ENCODE peak calls at places on chromosome 5, in ten cellular contexts. Q, I, X, M, A, P, U, F, E and V are unnamed samples.

GRCh38 chr5:92969781-92970237 is 611.2 kb downstream of the NR2F1-AS1 start:
- DNase-seq in Q (no peak), I (no peak), X (no peak), M (no peak), A (no peak), P (peak; percentile 33), U (peak; percentile 84), F (no peak), E (no peak), V (no peak)

GRCh38 chr5:175214152-175214551 is 229.8 kb downstream of the DRD1 start:
- DNase-seq in Q (no peak), I (no peak), X (peak; percentile 86), M (no peak), A (peak; percentile 32), P (no peak), U (no peak), F (peak; percentile 74), E (no peak), V (peak; percentile 89)

GRCh38 chr5:107792940-107793339 is 122.2 kb upstream of the EFNA5 start:
- DNase-seq in Q (no peak), I (no peak), X (no peak), M (no peak), A (no peak), P (no peak), U (no peak), F (no peak), E (no peak), V (no peak)

GRCh38 chr5:66171349-66172344 is 27.5 kb downstream of the SREK1 start:
- DNase-seq in Q (peak; percentile 54), I (peak; percentile 60), X (no peak), M (peak; percentile 74), A (peak; percentile 37), P (no peak), U (peak; percentile 49), F (peak; percentile 46), E (peak; percentile 12), V (peak; percentile 51)

GRCh38 chr5:149387982-149388381 is 8.9 kb upstream of the IL17B start:
- DNase-seq in Q (no peak), I (no peak), X (peak; percentile 29), M (no peak), A (no peak), P (no peak), U (no peak), F (no peak), E (no peak), V (no peak)

GRCh38 chr5:170761048-170761707 is 22.3 kb upstream of the GABRP start:
- DNase-seq in Q (peak; percentile 60), I (no peak), X (no peak), M (no peak), A (no peak), P (no peak), U (no peak), F (no peak), E (no peak), V (no peak)

GRCh38 chr5:111580956-111581355 is 68.6 kb upstream of the STARD4 start:
- DNase-seq in Q (no peak), I (no peak), X (no peak), M (no peak), A (no peak), P (no peak), U (no peak), F (no peak), E (no peak), V (no peak)

GRCh38 chr5:82351754-82352145 is 73.6 kb upstream of the RPS23 start:
- DNase-seq in Q (peak; percentile 74), I (no peak), X (no peak), M (peak; percentile 43), A (peak; percentile 64), P (no peak), U (peak; percentile 91), F (peak; percentile 85), E (peak; percentile 21), V (peak; percentile 69)

GRCh38 chr5:56011835-56012234 is 17.1 kb upstream of the IL6ST start:
- DNase-seq in Q (no peak), I (no peak), X (no peak), M (no peak), A (peak; percentile 43), P (no peak), U (no peak), F (peak; percentile 74), E (no peak), V (peak; percentile 57)

GRCh38 chr5:38046093-38046492 is 206.3 kb upstream of the GDNF start:
- DNase-seq in Q (no peak), I (no peak), X (no peak), M (no peak), A (no peak), P (no peak), U (no peak), F (no peak), E (no peak), V (no peak)

GRCh38 chr5:154863291-154864080 is 5.1 kb downstream of the CNOT8 start:
- DNase-seq in Q (no peak), I (no peak), X (no peak), M (no peak), A (no peak), P (no peak), U (no peak), F (no peak), E (no peak), V (no peak)

GRCh38 chr5:116359575-116359974 is 215.0 kb downstream of the SEMA6A start:
- DNase-seq in Q (peak; percentile 25), I (no peak), X (no peak), M (no peak), A (no peak), P (no peak), U (no peak), F (no peak), E (no peak), V (no peak)

GRCh38 chr5:173291722-173292658 is 36.2 kb downstream of the STC2 start:
- DNase-seq in Q (peak; percentile 79), I (no peak), X (no peak), M (no peak), A (peak; percentile 56), P (no peak), U (no peak), F (no peak), E (no peak), V (peak; percentile 88)

GRCh38 chr5:14696057-14696456 is 31.5 kb downstream of the OTULIN start:
- DNase-seq in Q (peak; percentile 86), I (no peak), X (no peak), M (no peak), A (no peak), P (no peak), U (no peak), F (no peak), E (no peak), V (no peak)

GRCh38 chr5:173726848-173727557 is 110.6 kb upstream of the BOD1 start:
- DNase-seq in Q (no peak), I (peak; percentile 38), X (no peak), M (no peak), A (no peak), P (no peak), U (no peak), F (no peak), E (no peak), V (no peak)

GRCh38 chr5:157431544-157432200 is 28.3 kb upstream of the NIPAL4 start:
- DNase-seq in Q (peak; percentile 67), I (peak; percentile 67), X (no peak), M (peak; percentile 50), A (peak; percentile 39), P (no peak), U (peak; percentile 91), F (peak; percentile 90), E (no peak), V (peak; percentile 54)

GRCh38 chr5:142685418-142686209 is at the start of gene FGF1:
- DNase-seq in Q (peak; percentile 47), I (no peak), X (peak; percentile 69), M (no peak), A (no peak), P (peak; percentile 81), U (peak; percentile 62), F (no peak), E (no peak), V (peak; percentile 92)

GRCh38 chr5:171418982-171419662 is at the start of gene FGF18:
- DNase-seq in Q (peak; percentile 93), I (no peak), X (peak; percentile 86), M (peak; percentile 17), A (peak; percentile 61), P (no peak), U (no peak), F (peak; percentile 50), E (peak; percentile 77), V (peak; percentile 48)